ENCODE peak calls at places on chromosomes 4 and X, in eight cellular contexts. D is EL, J is NB4, E is HepG2, B is lower lobe of right lung, V is RKO, A is HFF-Myc, W is iPS-NIHi11. U is an unnamed sample.

GRCh38 chrX:21738145-21738949 is 19.6 kb downstream of the SMPX start:
- DNase-seq in E (no peak), W (peak; percentile 76), D (no peak), J (no peak), V (no peak), B (no peak), A (no peak), U (no peak)

GRCh38 chr4:38683265-38683664 is 19.3 kb downstream of the KLF3 start:
- DNase-seq in V (no peak), E (no peak), J (peak; percentile 35), B (no peak), A (no peak), D (no peak), W (no peak), U (no peak)

GRCh38 chrX:20718592-20718991 is 451.9 kb upstream of the RPS6KA3 start:
- DNase-seq in V (no peak), E (no peak), B (no peak), J (no peak), A (no peak), W (peak; percentile 14), D (no peak), U (no peak)

GRCh38 chr4:169854090-169854489 is 96.3 kb upstream of the HPF1 start:
- DNase-seq in A (no peak), J (no peak), B (no peak), V (no peak), D (no peak), E (no peak), W (no peak), U (no peak)

GRCh38 chrX:154304901-154305300 is 9.3 kb downstream of the TKTL1 start:
- DNase-seq in J (no peak), D (no peak), W (no peak), V (no peak), E (no peak), B (no peak), A (no peak), U (peak; percentile 62)

GRCh38 chr4:4837921-4838601 is 21.4 kb upstream of the MSX1 start:
- DNase-seq in E (no peak), V (no peak), D (no peak), J (no peak), A (peak; percentile 7), B (no peak), W (no peak), U (peak; percentile 54)

GRCh38 chrX:30975467-30975866 is 86.4 kb upstream of the TAB3 start:
- DNase-seq in W (no peak), D (no peak), B (no peak), J (no peak), V (no peak), A (no peak), E (peak; percentile 70), U (no peak)

GRCh38 chr4:112848931-112849330 is 200.5 kb upstream of the ANK2 start:
- DNase-seq in E (no peak), B (no peak), A (no peak), W (no peak), D (no peak), V (no peak), J (no peak), U (no peak)

GRCh38 chr4:6371271-6371670 is 101.1 kb downstream of the PPP2R2C start:
- DNase-seq in D (no peak), V (no peak), A (no peak), B (no peak), E (no peak), W (no peak), J (no peak), U (no peak)

GRCh38 chr4:73864365-73864764 is 4.8 kb upstream of the CXCL1 start:
- DNase-seq in A (no peak), V (peak; percentile 26), B (no peak), J (peak; percentile 38), W (peak; percentile 51), E (peak; percentile 11), D (no peak), U (no peak)

GRCh38 chr4:99135541-99136173 is 8.4 kb downstream of the ADH4 start:
- DNase-seq in B (no peak), A (no peak), J (no peak), W (no peak), V (no peak), E (no peak), D (no peak), U (no peak)

GRCh38 chr4:88017516-88018302 is 10.3 kb downstream of the PKD2 start:
- DNase-seq in E (no peak), A (no peak), W (no peak), J (no peak), B (no peak), V (peak; percentile 82), D (peak; percentile 92), U (no peak)

GRCh38 chr4:169362607-169363006 is 91.9 kb upstream of the SH3RF1 start:
- DNase-seq in V (no peak), W (no peak), A (no peak), J (peak; percentile 13), E (no peak), B (no peak), D (no peak), U (no peak)

GRCh38 chr4:144645621-144646522 is at the start of gene HHIP:
- DNase-seq in D (peak; percentile 59), B (peak; percentile 74), V (no peak), A (no peak), W (peak; percentile 71), E (peak; percentile 1), J (no peak), U (no peak)

GRCh38 chr4:27775156-27775555 is 914.5 kb downstream of the STIM2 start:
- DNase-seq in A (no peak), W (no peak), D (no peak), B (no peak), E (no peak), V (no peak), J (no peak), U (no peak)

GRCh38 chrX:40148439-40149285 is 50.9 kb upstream of the BCOR start:
- DNase-seq in E (no peak), J (peak; percentile 90), W (no peak), V (no peak), B (no peak), D (no peak), A (no peak), U (peak; percentile 80)

GRCh38 chrX:118823263-118824172 is at the start of gene ZCCHC12:
- DNase-seq in W (peak; percentile 89), B (peak; percentile 56), D (peak; percentile 59), E (peak; percentile 18), V (no peak), J (peak; percentile 85), A (no peak), U (peak; percentile 80)

GRCh38 chr4:7872264-7872771 is 67.3 kb downstream of the AFAP1 start:
- DNase-seq in V (no peak), D (peak; percentile 91), W (no peak), E (no peak), B (no peak), A (peak; percentile 91), J (no peak), U (no peak)

GRCh38 chrX:149490100-149490499 is 15.0 kb downstream of the IDS start:
- DNase-seq in W (no peak), A (no peak), V (no peak), B (no peak), J (no peak), E (no peak), D (no peak), U (no peak)

GRCh38 chrX:121581885-121582284 is 534.5 kb downstream of the GLUD2 start:
- DNase-seq in J (peak; percentile 1), A (no peak), B (no peak), D (no peak), E (no peak), V (no peak), W (no peak), U (no peak)

GRCh38 chr4:57373971-57374370 is 263.8 kb upstream of the IGFBP7 start:
- DNase-seq in W (no peak), J (no peak), V (no peak), D (peak; percentile 75), B (no peak), E (no peak), A (no peak), U (no peak)

GRCh38 chr4:120653790-120654189 is 268.7 kb downstream of the PRDM5 start:
- DNase-seq in E (no peak), A (no peak), W (no peak), J (no peak), V (no peak), B (no peak), D (no peak), U (no peak)

GRCh38 chr4:26206339-26206738 is 114.5 kb upstream of the RBPJ start:
- DNase-seq in J (no peak), B (no peak), D (peak; percentile 65), A (no peak), W (no peak), E (no peak), V (no peak), U (no peak)

GRCh38 chr4:8283631-8284121 is 14.1 kb downstream of the HTRA3 start:
- DNase-seq in B (no peak), D (no peak), W (peak; percentile 64), A (no peak), V (no peak), J (no peak), E (no peak), U (peak; percentile 66)

GRCh38 chrX:119145241-119145653 is 17.6 kb upstream of the KIAA1210 start:
- DNase-seq in V (peak; percentile 34), B (no peak), E (no peak), J (peak; percentile 30), D (peak; percentile 2), W (peak; percentile 12), A (no peak), U (no peak)

GRCh38 chr4:159169414-159169813 is 66.5 kb downstream of the RAPGEF2 start:
- DNase-seq in E (no peak), W (no peak), V (no peak), D (no peak), B (no peak), A (no peak), J (no peak), U (no peak)

GRCh38 chr4:190019023-190019858 is 7.8 kb downstream of the FRG2 start:
- DNase-seq in B (no peak), W (peak; percentile 17), E (no peak), V (no peak), D (no peak), J (no peak), A (no peak), U (peak; percentile 67)

GRCh38 chrX:69066966-69067525 is 98.2 kb downstream of the PJA1 start:
- DNase-seq in B (no peak), D (no peak), E (no peak), W (no peak), A (no peak), J (no peak), V (no peak), U (peak; percentile 41)

GRCh38 chr4:39706829-39707511 is 9.0 kb downstream of the UBE2K start:
- DNase-seq in A (no peak), V (no peak), B (no peak), J (no peak), W (no peak), D (peak; percentile 71), E (no peak), U (no peak)